ENCODE peak calls at places on chromosome 16, in eight cellular contexts. N is CD8-positive, alpha-beta memory T cell; B is brain microvascular endothelial cell; K is dorsolateral prefrontal cortex; G is tibial artery; Z is stomach; X is mesendoderm; T is IMR-90. M is an unnamed sample. For H3K27me3, the result is how much of the 10 kb centered on the place peaks cover.

GRCh38 chr16:35525979-35526590 is 2066.7 kb downstream of the TP53TG3F start:
- DNase-seq in X (no peak), Z (no peak), N (no peak), G (no peak), T (no peak), K (no peak), B (no peak), M (no peak)

GRCh38 chr16:64351116-64351515 is 770.7 kb downstream of the CDH11 start:
- DNase-seq in K (no peak), B (no peak), Z (no peak), N (no peak), T (no peak), G (no peak), X (no peak), M (no peak)

GRCh38 chr16:79599256-79599836 is 1.2 kb downstream of the MAF start:
- DNase-seq in Z (no peak), K (no peak), G (no peak), T (no peak), B (no peak), N (peak), X (peak), M (no peak)

GRCh38 chr16:12354296-12354818 is 377.8 kb downstream of the SNX29 start:
- DNase-seq in B (no peak), K (no peak), N (no peak), Z (no peak), X (no peak), T (no peak), G (peak), M (no peak)

GRCh38 chr16:50838165-50838564 is 96.3 kb downstream of the CYLD start:
- DNase-seq in T (no peak), Z (no peak), K (no peak), B (no peak), N (no peak), G (no peak), X (no peak), M (no peak)

GRCh38 chr16:46757339-46758050 is 9.4 kb upstream of the MYLK3 start:
- DNase-seq in T (peak), K (no peak), X (peak), G (no peak), B (no peak), N (no peak), Z (peak), M (peak)

GRCh38 chr16:13919330-13919682 is 648 bp upstream of the ERCC4 start:
- DNase-seq in Z (no peak), K (no peak), B (no peak), T (peak), G (no peak), X (no peak), N (no peak), M (no peak)

GRCh38 chr16:21986692-21987246 is 14.1 kb downstream of the PDZD9 start:
- DNase-seq in T (no peak), N (no peak), G (no peak), Z (no peak), K (no peak), B (no peak), X (no peak), M (no peak)

GRCh38 chr16:50741225-50741807 is 570 bp upstream of the CYLD start:
- DNase-seq in T (no peak), Z (no peak), X (no peak), K (no peak), B (no peak), G (peak), N (no peak), M (no peak)

GRCh38 chr16:77374384-77374783 is 60.5 kb downstream of the ADAMTS18 start:
- DNase-seq in K (no peak), N (no peak), B (no peak), X (peak), Z (no peak), G (no peak), T (no peak), M (no peak)

GRCh38 chr16:10941127-10941933 is 938 bp downstream of the DEXI start:
- DNase-seq in G (no peak), T (no peak), Z (no peak), K (no peak), B (no peak), X (peak), N (no peak), M (no peak)

GRCh38 chr16:26710475-26710874 is 356.3 kb upstream of the C16orf82 start:
- DNase-seq in G (no peak), X (no peak), N (no peak), B (no peak), K (no peak), T (no peak), Z (no peak), M (no peak)

GRCh38 chr16:83355570-83356218 is 452.1 kb upstream of the HSBP1 start:
- DNase-seq in X (no peak), N (no peak), Z (no peak), T (no peak), B (no peak), G (no peak), K (no peak), M (no peak)

GRCh38 chr16:51524555-51525373 is 373.7 kb upstream of the SALL1 start:
- DNase-seq in K (no peak), N (no peak), G (no peak), B (peak), T (peak), Z (no peak), X (peak), M (no peak)

GRCh38 chr16:10250137-10250850 is 68.1 kb upstream of the GRIN2A start:
- DNase-seq in N (no peak), K (no peak), Z (no peak), X (peak), B (no peak), G (no peak), T (no peak), M (no peak)

GRCh38 chr16:4412854-4413253 is 3.5 kb downstream of the CORO7 start:
- DNase-seq in K (no peak), T (no peak), G (no peak), N (no peak), X (no peak), B (no peak), Z (no peak), M (no peak)

GRCh38 chr16:55340445-55340844 is 16.4 kb downstream of the IRX6 start:
- DNase-seq in N (no peak), B (no peak), X (no peak), G (no peak), K (no peak), Z (no peak), T (no peak), M (no peak)

GRCh38 chr16:84032458-84033178 is 10.0 kb downstream of the SLC38A8 start:
- DNase-seq in B (no peak), X (peak), T (no peak), K (no peak), G (no peak), N (no peak), Z (no peak), M (no peak)

GRCh38 chr16:19138601-19139000 is 24.8 kb downstream of the ITPRIPL2 start:
- DNase-seq in T (peak), B (peak), K (no peak), Z (peak), N (no peak), X (peak), G (peak), M (peak)

GRCh38 chr16:84467256-84467655 is 37.2 kb downstream of the MEAK7 start:
- DNase-seq in Z (no peak), B (no peak), K (no peak), N (no peak), G (no peak), T (no peak), X (no peak), M (no peak)

GRCh38 chr16:80788016-80788415 is 16.4 kb downstream of the CDYL2 start:
- DNase-seq in B (no peak), N (no peak), X (no peak), G (no peak), K (no peak), T (no peak), Z (no peak), M (no peak)

GRCh38 chr16:3022208-3022696 is 1.5 kb downstream of the HCFC1R1 start:
- DNase-seq in Z (peak), B (peak), N (peak), X (peak), G (peak), T (peak), K (peak), M (peak)

GRCh38 chr16:78183886-78184553 is 84.6 kb downstream of the WWOX start:
- DNase-seq in X (no peak), B (no peak), Z (no peak), K (peak), G (no peak), N (no peak), T (no peak), M (no peak)

GRCh38 chr16:81451753-81452680 is 7.4 kb downstream of the CMIP start:
- DNase-seq in K (peak), Z (no peak), G (no peak), X (peak), N (no peak), B (no peak), T (peak), M (peak)

DNA sequence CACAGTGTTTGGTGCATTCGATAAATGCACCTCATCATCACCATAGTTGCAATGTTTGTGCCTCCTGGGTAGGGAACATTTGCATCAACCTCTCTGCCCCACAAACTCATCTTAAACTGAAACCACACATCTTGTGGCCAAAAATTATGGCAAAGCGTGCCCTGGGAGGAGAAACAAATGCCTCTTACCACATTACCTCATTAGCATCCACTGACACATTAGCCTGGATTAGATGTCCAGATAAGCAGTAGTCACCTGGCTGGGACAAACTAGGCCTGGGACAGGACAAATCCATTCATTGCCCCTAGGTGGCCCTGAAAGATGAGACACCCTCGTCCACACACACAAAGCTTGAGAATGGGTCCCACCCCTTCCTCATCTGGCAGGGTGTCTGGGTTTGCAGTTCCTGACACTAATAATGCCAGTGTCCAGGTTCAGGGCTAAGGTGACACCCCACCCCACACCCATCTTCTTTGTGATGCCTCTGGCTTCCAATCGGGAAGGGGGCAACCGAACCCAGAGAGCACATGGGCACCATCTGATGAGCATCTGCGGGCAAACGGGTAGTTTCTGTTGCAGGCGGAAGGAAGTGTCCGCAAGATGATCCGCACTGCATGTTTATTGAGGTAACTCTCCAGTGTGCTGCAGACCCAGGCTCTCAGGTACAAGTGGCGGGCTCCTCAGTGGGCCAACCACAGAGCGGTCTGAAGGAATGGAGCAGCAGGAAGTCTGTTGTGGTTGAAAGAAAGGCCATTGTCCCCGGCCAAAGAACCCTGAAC is 8.6 kb downstream of the XYLT1 start:
- DNase-seq in T (no peak), B (no peak), N (no peak), Z (no peak), X (peak), K (no peak), G (peak), M (no peak)
- H3K27me3 ChIP-seq in T (under half), B (under half), N (under half), Z (under half), X (under half), K (under half), G (under half), M (under half)

GRCh38 chr16:86514656-86515376 is 4.5 kb downstream of the FOXF1 start:
- DNase-seq in K (no peak), B (no peak), T (peak), N (no peak), Z (no peak), G (no peak), X (no peak), M (no peak)
- H3K27me3 ChIP-seq in K (half or more), B (half or more), T (under half), N (under half), Z (half or more), G (half or more), X (under half), M (half or more)

GRCh38 chr16:890716-891352 is 80.0 kb downstream of the LMF1 start:
- DNase-seq in T (no peak), G (no peak), B (no peak), Z (no peak), K (no peak), N (no peak), X (no peak), M (no peak)
- H3K27me3 ChIP-seq in T (under half), G (under half), B (under half), Z (under half), K (under half), N (under half), X (under half), M (under half)

GRCh38 chr16:15708096-15708495 is 58.1 kb downstream of the NDE1 start:
- DNase-seq in N (no peak), B (peak), K (no peak), T (peak), X (no peak), Z (no peak), G (no peak), M (no peak)
- H3K27me3 ChIP-seq in N (under half), B (under half), K (under half), T (under half), X (under half), Z (under half), G (under half), M (under half)

GRCh38 chr16:67773099-67773498 is 33.3 kb downstream of the RANBP10 start:
- DNase-seq in X (no peak), G (no peak), Z (no peak), N (no peak), B (peak), K (no peak), T (no peak), M (no peak)
- H3K27me3 ChIP-seq in X (under half), G (under half), Z (under half), N (under half), B (under half), K (under half), T (under half), M (under half)

GRCh38 chr16:88927010-88927409 is 50.0 kb downstream of the CBFA2T3 start:
- DNase-seq in B (no peak), Z (no peak), G (no peak), N (no peak), T (no peak), X (no peak), K (no peak), M (no peak)
- H3K27me3 ChIP-seq in B (under half), Z (half or more), G (half or more), N (under half), T (under half), X (under half), K (under half), M (under half)